ENCODE peak calls at places on chromosomes 12 and 14, in four cellular contexts. Y, B, U and M are unnamed samples.

GRCh38 chr12:110224379-110225304 is 56.4 kb upstream of the ATP2A2 start:
- DNase-seq in Y (no peak), U (no peak), B (peak; percentile 77), M (no peak)

GRCh38 chr14:23324455-23324846 is 3.2 kb downstream of the PABPN1 start:
- DNase-seq in Y (no peak), U (peak; percentile 63), B (no peak), M (no peak)

GRCh38 chr12:95396849-95397498 is 77.0 kb upstream of the METAP2 start:
- DNase-seq in U (no peak), B (no peak), Y (no peak), M (no peak)

GRCh38 chr14:103697601-103698379 is 17.5 kb downstream of the XRCC3 start:
- DNase-seq in B (no peak), U (no peak), Y (no peak), M (no peak)

GRCh38 chr14:85425507-85425906 is 104.4 kb upstream of the FLRT2 start:
- DNase-seq in Y (no peak), U (no peak), B (no peak), M (no peak)

GRCh38 chr12:51345681-51346080 is 798 bp downstream of the CELA1 start:
- DNase-seq in B (no peak), U (no peak), Y (no peak), M (no peak)

GRCh38 chr14:59356783-59357182 is 108.4 kb downstream of the GPR135 start:
- DNase-seq in Y (no peak), U (no peak), B (no peak), M (no peak)

GRCh38 chr12:122917508-122918227 is 21.7 kb upstream of the VPS37B start:
- DNase-seq in B (peak; percentile 66), U (peak; percentile 49), Y (peak; percentile 77), M (no peak)

GRCh38 chr14:32473476-32473875 is 144.4 kb downstream of the AKAP6 start:
- DNase-seq in Y (peak; percentile 75), B (peak; percentile 78), U (peak; percentile 60), M (no peak)

GRCh38 chr14:23865502-23865901 is 88.1 kb upstream of the DHRS4 start:
- DNase-seq in U (no peak), B (no peak), Y (no peak), M (no peak)

GRCh38 chr14:91286530-91286937 is 42.0 kb upstream of the GPR68 start:
- DNase-seq in U (peak; percentile 87), Y (peak; percentile 75), B (peak; percentile 83), M (peak; percentile 57)

GRCh38 chr14:58428011-58428807 is 690 bp downstream of the KIAA0586 start:
- DNase-seq in B (no peak), U (peak; percentile 22), Y (no peak), M (no peak)

GRCh38 chr12:52139579-52140062 is 52.2 kb downstream of the KRT80 start:
- DNase-seq in Y (no peak), B (no peak), U (no peak), M (no peak)

DNA sequence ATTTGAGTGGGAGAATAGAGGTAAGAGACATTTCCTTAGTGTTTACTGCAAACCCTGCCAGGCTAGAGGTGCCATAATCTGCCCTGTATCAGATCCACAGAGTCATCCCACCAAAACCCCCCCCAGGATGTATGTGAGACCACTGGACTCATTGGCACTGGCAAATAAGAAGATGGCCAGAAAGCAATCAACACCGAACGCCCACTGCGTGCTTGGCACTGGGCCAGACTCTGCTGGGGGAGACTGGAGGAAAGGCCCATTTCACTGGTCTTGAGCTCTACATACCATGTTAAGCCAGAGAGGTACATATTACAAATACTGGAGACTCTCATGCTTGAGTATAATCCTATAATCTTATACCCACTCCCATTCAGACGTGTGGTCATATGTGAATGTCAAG is 44.0 kb downstream of the SMUG1 start:
- DNase-seq in U (no peak), B (no peak), Y (no peak), M (no peak)
- H3K9me3 ChIP-seq in U (no peaks in the 10 kb centered on the region), B (no peaks in the 10 kb centered on the region), Y (no peaks in the 10 kb centered on the region), M (no peaks in the 10 kb centered on the region)

GRCh38 chr12:62372825-62373224 is 93.8 kb upstream of the MON2 start:
- DNase-seq in Y (no peak), B (no peak), U (no peak), M (no peak)
- H3K27ac ChIP-seq in Y (no peak overlapping the region), B (no peak overlapping the region), U (no peak overlapping the region), M (no peak overlapping the region)

DNA sequence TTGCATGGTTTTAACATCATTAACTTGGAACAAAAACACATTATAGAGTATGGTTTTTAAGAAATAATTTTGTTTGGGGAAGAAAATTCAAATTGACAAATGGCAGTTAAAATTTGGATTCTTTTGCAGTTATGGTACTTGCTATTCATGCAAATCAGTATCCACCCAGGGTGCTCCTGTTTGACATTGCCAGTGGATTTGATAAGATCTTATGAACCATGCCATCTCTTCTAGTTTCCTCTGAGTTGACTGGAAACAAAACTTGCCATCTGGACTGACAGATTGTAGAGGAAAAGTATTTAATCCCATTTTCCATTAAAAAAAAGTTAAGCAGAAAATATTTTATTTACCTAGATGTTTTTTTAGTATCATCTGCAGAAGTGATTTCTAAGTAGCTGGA is 56.3 kb downstream of the WDR20 start:
- DNase-seq in Y (no peak), U (no peak), B (peak; percentile 14), M (no peak)
- H3K4me1 ChIP-seq in Y (no peaks in the 10 kb centered on the region), U (peaks cover 23% of the 10 kb centered on the region), B (no peaks in the 10 kb centered on the region), M (peaks cover 13% of the 10 kb centered on the region)

DNA sequence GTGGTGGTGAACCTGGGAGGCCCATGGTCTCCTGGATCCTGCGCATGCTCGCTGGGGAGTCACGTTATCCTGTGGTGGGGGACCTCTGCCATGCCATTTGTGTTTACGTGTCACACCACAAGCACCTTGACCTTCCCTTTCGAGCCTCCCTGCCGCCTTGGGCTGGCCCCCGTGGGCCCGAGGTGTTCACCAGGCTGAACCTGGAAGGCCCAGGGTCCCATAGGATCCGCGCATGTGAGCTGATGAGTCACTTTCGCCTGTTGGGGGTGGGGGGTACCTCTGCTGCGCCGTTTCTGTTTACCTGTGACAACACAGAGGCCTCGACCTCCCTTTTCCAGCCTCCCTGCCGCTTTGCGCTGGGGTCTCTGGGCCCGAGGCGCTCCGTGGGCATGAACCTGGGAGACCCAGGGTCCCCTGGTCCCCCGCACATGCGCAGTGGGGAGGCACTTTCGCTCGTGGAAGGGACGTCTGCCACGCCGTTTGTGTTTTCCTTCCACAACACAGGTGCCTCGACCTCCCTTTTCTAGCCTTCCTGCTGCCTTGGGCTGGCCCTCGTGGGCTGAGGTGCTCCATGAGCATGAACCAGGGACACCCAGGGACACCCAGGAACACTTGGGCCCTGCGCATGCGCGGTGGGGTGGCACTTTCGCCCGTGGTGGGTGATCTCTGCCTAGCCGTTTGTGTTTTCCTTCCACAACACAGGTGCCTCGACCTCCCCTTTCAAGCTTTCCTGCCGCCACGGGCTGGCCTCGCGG is 334.1 kb downstream of the ALG10 start:
- DNase-seq in Y (no peak), U (no peak), B (no peak), M (no peak)
- H3K9me3 ChIP-seq in Y (peaks cover 99% of the 10 kb centered on the region), U (no peaks in the 10 kb centered on the region), B (peaks cover 19% of the 10 kb centered on the region), M (no peaks in the 10 kb centered on the region)

GRCh38 chr12:15688838-15689237 is 100.3 kb downstream of the EPS8 start:
- DNase-seq in U (no peak), B (no peak), Y (no peak), M (no peak)

GRCh38 chr12:15690320-15690719 is 98.9 kb downstream of the EPS8 start:
- DNase-seq in B (no peak), U (no peak), Y (no peak), M (no peak)

GRCh38 chr12:15689751-15690191 is 99.4 kb downstream of the EPS8 start:
- DNase-seq in B (no peak), Y (no peak), U (no peak), M (no peak)

GRCh38 chr12:15687583-15687982 is 101.6 kb downstream of the EPS8 start:
- DNase-seq in U (no peak), B (no peak), Y (no peak), M (no peak)

GRCh38 chr12:15688202-15688736 is 100.9 kb downstream of the EPS8 start:
- DNase-seq in U (peak; percentile 58), B (peak; percentile 84), Y (no peak), M (no peak)
- H3K27ac ChIP-seq in U (peak overlapping the region; percentile 73), B (peak overlapping the region; percentile 62), Y (no peak overlapping the region), M (no peak overlapping the region)

DNA sequence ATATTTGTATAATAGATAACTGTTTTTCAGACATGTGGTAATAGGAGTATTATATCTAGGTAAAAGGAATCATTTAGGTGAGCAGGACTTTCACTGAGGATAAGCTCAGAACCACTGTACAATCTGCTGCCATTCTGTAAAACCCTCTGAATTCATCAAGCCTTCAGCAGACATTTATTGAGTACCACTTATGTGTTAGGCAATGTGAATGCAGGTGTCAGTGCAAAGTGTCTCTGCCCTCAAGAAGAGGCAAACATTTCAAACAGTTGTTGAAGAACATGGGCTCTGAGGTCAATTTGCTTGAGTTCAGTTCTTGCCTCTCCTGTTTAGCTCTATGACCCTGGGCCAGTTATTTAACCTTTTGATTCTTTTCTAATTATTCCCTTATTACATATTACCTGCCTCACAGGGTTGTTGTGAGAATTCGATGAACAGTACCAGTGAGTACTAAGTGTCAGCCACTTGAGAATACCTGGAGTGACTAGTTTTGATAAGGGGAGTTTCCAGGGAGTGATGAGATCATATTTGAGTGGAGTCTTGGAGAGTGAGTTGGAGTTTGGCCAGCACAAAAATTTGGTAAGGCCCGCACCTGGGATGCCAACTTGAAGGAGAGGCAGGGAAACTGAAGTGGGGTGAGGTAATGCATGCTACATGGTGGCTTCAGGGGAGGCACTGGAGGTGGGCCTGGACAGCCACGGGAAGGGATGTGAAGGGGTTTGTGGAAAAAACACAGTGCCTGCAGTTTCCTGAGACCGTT is 33.7 kb downstream of the RASSF8 start:
- DNase-seq in Y (no peak), U (no peak), B (no peak), M (no peak)
- H3K4me1 ChIP-seq in Y (peaks cover 4% of the 10 kb centered on the region), U (no peaks in the 10 kb centered on the region), B (peaks cover 78% of the 10 kb centered on the region), M (no peaks in the 10 kb centered on the region)